ENCODE peak calls at places on chromosomes 13 and 19, in eight cellular contexts. X is heart left ventricle, G is A549, J is tibial nerve, T is Peyer's patch, A is spleen, I is breast epithelium, Y is thyroid gland. S is an unnamed sample.

GRCh38 chr13:72535076-72535475 is 192.4 kb downstream of the MZT1 start:
- DNase-seq in G (no peak), Y (no peak), X (no peak), A (no peak), T (no peak), I (no peak), J (no peak), S (no peak)

GRCh38 chr13:24923305-24923640 is 159.3 kb downstream of the RNF17 start:
- DNase-seq in I (no peak), X (peak), A (no peak), T (no peak), Y (no peak), G (peak), J (peak), S (no peak)

GRCh38 chr13:42812311-42812710 is 30.9 kb downstream of the FAM216B start:
- DNase-seq in G (no peak), Y (no peak), J (no peak), I (no peak), A (no peak), T (no peak), X (no peak), S (no peak)

GRCh38 chr19:47663435-47663910 is 49.7 kb upstream of the EHD2 start:
- DNase-seq in J (no peak), A (no peak), X (no peak), G (no peak), T (no peak), Y (no peak), I (no peak), S (no peak)

GRCh38 chr13:71714802-71715375 is 152.1 kb downstream of the DACH1 start:
- DNase-seq in Y (no peak), G (no peak), A (no peak), T (no peak), X (no peak), I (no peak), J (no peak), S (no peak)

GRCh38 chr13:20902438-20903163 is at the start of gene XPO4:
- DNase-seq in I (peak), X (peak), A (peak), J (peak), T (peak), Y (peak), G (peak), S (peak)

GRCh38 chr19:41457241-41457640 is 14.3 kb downstream of the ERICH4 start:
- DNase-seq in A (no peak), J (no peak), I (no peak), T (no peak), X (no peak), G (no peak), Y (no peak), S (no peak)

GRCh38 chr13:85266331-85266730 is 532.9 kb downstream of the SLITRK6 start:
- DNase-seq in Y (no peak), I (no peak), A (no peak), G (no peak), J (no peak), T (no peak), X (no peak), S (no peak)

GRCh38 chr13:74134777-74135305 is 637 bp upstream of the KLF12 start:
- DNase-seq in Y (peak), A (no peak), J (no peak), X (peak), T (peak), I (no peak), G (peak), S (no peak)

GRCh38 chr19:19232231-19232630 is 20.5 kb downstream of the NCAN start:
- DNase-seq in G (no peak), X (no peak), I (no peak), Y (no peak), J (no peak), T (no peak), A (no peak), S (no peak)

GRCh38 chr19:6577410-6578125 is 13.4 kb downstream of the CD70 start:
- DNase-seq in Y (no peak), I (no peak), X (no peak), G (no peak), A (no peak), T (no peak), J (no peak), S (no peak)

GRCh38 chr13:27044837-27045570 is 126.6 kb downstream of the USP12 start:
- DNase-seq in I (no peak), X (no peak), J (no peak), Y (no peak), A (no peak), T (peak), G (no peak), S (no peak)

GRCh38 chr13:21671793-21672680 is 1.2 kb downstream of the FGF9 start:
- DNase-seq in A (no peak), T (no peak), G (no peak), I (no peak), J (no peak), X (no peak), Y (no peak), S (no peak)

GRCh38 chr13:112605531-112605990 is 17.6 kb upstream of the TUBGCP3 start:
- DNase-seq in X (no peak), I (no peak), Y (no peak), G (no peak), A (peak), T (no peak), J (no peak), S (no peak)

GRCh38 chr19:39104104-39104708 is 20.0 kb downstream of the ACP7 start:
- DNase-seq in I (no peak), X (no peak), A (peak), J (no peak), G (no peak), Y (no peak), T (no peak), S (no peak)

GRCh38 chr19:38433268-38433733 is at the start of gene RYR1:
- DNase-seq in A (peak), I (peak), G (peak), J (peak), T (peak), X (peak), Y (peak), S (peak)

GRCh38 chr19:13670846-13671245 is 93.5 kb upstream of the MRI1 start:
- DNase-seq in I (no peak), T (no peak), G (no peak), J (no peak), X (no peak), A (no peak), Y (no peak), S (peak)

GRCh38 chr13:33195693-33196464 is 89.7 kb downstream of the STARD13 start:
- DNase-seq in X (no peak), G (no peak), Y (no peak), T (no peak), A (no peak), J (no peak), I (no peak), S (no peak)

GRCh38 chr13:95185311-95185710 is 115.9 kb downstream of the ABCC4 start:
- DNase-seq in X (no peak), G (no peak), T (no peak), I (no peak), Y (no peak), A (no peak), J (no peak), S (no peak)

GRCh38 chr13:74511523-74511922 is 377.3 kb upstream of the KLF12 start:
- DNase-seq in G (no peak), Y (no peak), I (no peak), X (no peak), J (no peak), A (no peak), T (no peak), S (no peak)

GRCh38 chr19:50646074-50646807 is 3.0 kb upstream of the C19orf81 start:
- DNase-seq in T (no peak), G (peak), Y (no peak), I (no peak), X (no peak), J (no peak), A (no peak), S (no peak)

GRCh38 chr19:21484631-21485030 is 20.8 kb upstream of the ZNF429 start:
- DNase-seq in J (no peak), I (no peak), A (no peak), G (no peak), X (no peak), Y (peak), T (no peak), S (no peak)

GRCh38 chr19:21487969-21488368 is 17.4 kb upstream of the ZNF429 start:
- DNase-seq in J (no peak), Y (no peak), X (no peak), G (no peak), T (no peak), A (no peak), I (no peak), S (peak)

GRCh38 chr19:21483589-21484170 is 21.7 kb upstream of the ZNF429 start:
- DNase-seq in Y (peak), J (peak), X (no peak), I (peak), A (peak), G (no peak), T (peak), S (peak)

GRCh38 chr19:21482863-21483276 is 22.5 kb upstream of the ZNF429 start:
- DNase-seq in Y (peak), J (no peak), A (peak), T (peak), I (peak), G (no peak), X (peak), S (peak)
- H3K4me3 ChIP-seq in Y (no peak), J (no peak), A (no peak), T (no peak), I (no peak), G (no peak), X (no peak), S (no peak)

DNA sequence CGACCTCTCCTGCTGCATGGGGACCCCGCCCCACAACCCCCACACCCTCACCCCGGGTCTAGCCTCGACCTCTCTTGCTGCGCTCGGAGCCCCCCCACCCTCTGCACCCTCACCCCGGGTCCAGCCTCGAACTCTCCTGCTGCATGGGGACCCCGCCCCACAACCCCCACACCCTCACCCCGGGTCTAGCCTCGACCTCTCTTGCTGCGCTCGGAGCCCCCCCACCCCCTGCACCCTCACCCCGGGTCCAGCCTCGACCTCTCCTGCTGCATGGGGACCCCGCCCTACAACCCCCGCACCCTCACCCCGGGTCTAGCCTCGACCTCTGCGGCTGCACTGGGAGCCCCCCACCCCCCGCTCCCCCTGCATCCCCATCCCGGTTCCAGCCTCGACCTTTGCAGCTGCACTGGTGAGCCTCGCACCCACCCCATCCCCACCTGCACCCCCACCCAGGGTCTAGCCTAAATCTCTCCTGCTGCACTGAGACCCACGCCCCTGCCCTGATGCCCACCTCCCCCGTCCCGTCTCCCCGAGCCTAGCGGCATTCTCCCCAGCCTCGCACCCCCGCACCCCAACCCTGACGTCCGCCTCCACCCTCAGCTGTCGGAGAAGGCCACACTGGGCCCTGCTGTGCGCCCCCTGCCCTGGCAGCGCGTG is 1.8 kb downstream of the CFD start:
- DNase-seq in T (no peak), X (no peak), A (peak), I (no peak), J (no peak), G (no peak), Y (no peak), S (no peak)
- TF ChIP-seq CTCF in T (no peak), X (no peak), A (no peak), I (no peak), J (no peak), G (no peak), Y (no peak), S (no peak)

GRCh38 chr19:441213-441823 is 19.5 kb downstream of the SHC2 start:
- DNase-seq in J (no peak), I (no peak), A (peak), G (no peak), T (no peak), Y (no peak), X (no peak), S (no peak)

GRCh38 chr19:438416-438958 is 22.3 kb downstream of the SHC2 start:
- DNase-seq in T (no peak), Y (no peak), X (no peak), G (no peak), J (no peak), I (no peak), A (no peak), S (no peak)

GRCh38 chr19:442085-442484 is 18.7 kb downstream of the SHC2 start:
- DNase-seq in J (no peak), T (no peak), Y (no peak), I (no peak), G (no peak), X (no peak), A (no peak), S (no peak)

GRCh38 chr19:439167-439900 is 21.5 kb downstream of the SHC2 start:
- DNase-seq in T (no peak), G (no peak), X (no peak), I (no peak), J (no peak), Y (no peak), A (no peak), S (no peak)

GRCh38 chr19:440391-441212 is 20.2 kb downstream of the SHC2 start:
- DNase-seq in X (no peak), I (no peak), Y (no peak), T (no peak), A (peak), G (no peak), J (no peak), S (no peak)
- TF ChIP-seq POLR2A in X (no peak), I (no peak), Y (no peak), T (no peak), A (no peak), G (no peak), J (no peak), S (no peak)

GRCh38 chr19:45168767-45169351 is 8.1 kb upstream of the NKPD1 start:
- DNase-seq in I (no peak), G (no peak), X (no peak), Y (no peak), A (no peak), T (no peak), J (no peak), S (no peak)
- H3K4me3 ChIP-seq in I (no peak), G (no peak), X (no peak), Y (no peak), A (no peak), T (no peak), J (no peak), S (no peak)

GRCh38 chr19:15864824-15865223 is 33.0 kb downstream of the CYP4F2 start:
- DNase-seq in G (no peak), Y (no peak), I (no peak), J (no peak), X (no peak), A (no peak), T (no peak), S (no peak)

GRCh38 chr19:15866646-15867045 is 31.2 kb downstream of the CYP4F2 start:
- DNase-seq in T (no peak), X (no peak), I (no peak), A (no peak), Y (no peak), J (no peak), G (no peak), S (no peak)

GRCh38 chr19:15869873-15870272 is 28.0 kb downstream of the CYP4F2 start:
- DNase-seq in G (no peak), Y (no peak), A (no peak), I (no peak), T (no peak), J (no peak), X (no peak), S (no peak)

GRCh38 chr19:15871570-15871969 is 26.3 kb downstream of the CYP4F2 start:
- DNase-seq in Y (no peak), A (peak), I (no peak), G (no peak), X (no peak), T (peak), J (no peak), S (no peak)

GRCh38 chr19:15869109-15869555 is 28.7 kb downstream of the CYP4F2 start:
- DNase-seq in J (peak), Y (peak), G (peak), X (no peak), I (peak), A (no peak), T (peak), S (no peak)
- TF ChIP-seq CTCF in J (peak), Y (no peak), G (peak), X (peak), I (peak), A (peak), T (peak), S (no peak)

GRCh38 chr13:79468819-79469218 is 12.1 kb upstream of the NDFIP2 start:
- DNase-seq in G (no peak), Y (no peak), A (no peak), T (no peak), J (no peak), X (no peak), I (no peak), S (no peak)
- TF ChIP-seq POLR2A in G (no peak), Y (no peak), A (no peak), T (no peak), J (no peak), X (no peak), I (no peak), S (no peak)

GRCh38 chr19:36256853-36257511 is 42.1 kb downstream of the ZNF146 start:
- DNase-seq in Y (no peak), A (no peak), I (no peak), X (no peak), G (no peak), T (no peak), J (no peak), S (no peak)

GRCh38 chr19:36256064-36256463 is 41.2 kb downstream of the ZNF146 start:
- DNase-seq in J (no peak), I (no peak), T (no peak), G (no peak), Y (no peak), A (no peak), X (no peak), S (no peak)

GRCh38 chr19:36257512-36257876 is 42.6 kb downstream of the ZNF146 start:
- DNase-seq in T (no peak), X (no peak), G (no peak), J (no peak), A (no peak), Y (peak), I (no peak), S (no peak)

GRCh38 chr19:36259211-36259610 is 44.3 kb downstream of the ZNF146 start:
- DNase-seq in G (no peak), A (no peak), J (no peak), I (no peak), T (no peak), Y (no peak), X (no peak), S (no peak)

DNA sequence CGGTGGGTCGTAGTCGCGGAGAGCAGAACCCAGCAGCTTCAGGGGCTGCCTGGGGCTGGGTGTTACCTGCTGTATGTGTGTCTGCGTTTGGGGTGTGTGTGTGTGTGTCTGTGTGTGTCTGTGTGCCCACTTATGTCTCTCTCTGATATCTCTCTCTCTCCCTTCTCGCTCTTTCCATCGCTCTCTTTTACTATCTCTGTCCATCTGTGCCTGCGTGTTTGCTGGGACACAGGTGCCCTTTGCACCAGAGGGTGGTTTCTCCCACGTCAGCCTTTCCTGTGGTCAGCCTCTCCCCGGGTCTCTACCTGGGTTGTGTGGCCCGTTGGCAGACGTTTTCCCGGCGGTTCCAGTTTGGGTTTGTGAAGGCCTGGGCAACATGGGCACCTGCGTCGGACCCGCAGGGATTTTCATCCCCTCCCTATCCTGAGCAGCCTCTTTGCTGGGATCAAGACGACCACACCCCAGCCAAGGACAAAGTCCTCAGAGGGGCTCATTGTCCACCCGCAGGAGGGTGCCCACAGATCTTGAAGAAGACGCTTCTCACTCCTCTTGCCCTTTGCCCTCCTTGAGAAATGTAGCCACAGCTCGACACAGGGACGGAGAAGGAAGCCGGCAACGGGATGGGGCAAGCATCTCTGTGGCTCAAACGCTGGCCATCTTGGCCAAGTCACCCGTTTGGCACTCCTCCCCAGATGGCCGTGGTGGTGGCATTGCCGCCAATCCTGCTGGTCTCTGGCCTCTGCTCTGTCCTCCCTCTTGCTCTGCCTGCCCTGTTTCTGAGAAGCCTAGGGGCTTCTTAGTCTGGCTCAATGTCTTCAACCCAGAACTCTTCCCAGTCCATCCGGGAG is 43.3 kb downstream of the ZNF146 start:
- DNase-seq in G (no peak), T (no peak), X (no peak), A (no peak), Y (no peak), I (no peak), J (no peak), S (no peak)
- H3K4me3 ChIP-seq in G (no peak), T (no peak), X (peak), A (peak), Y (peak), I (no peak), J (peak), S (no peak)

GRCh38 chr19:30227071-30227621 is 145.0 kb upstream of the ZNF536 start:
- DNase-seq in J (no peak), A (no peak), I (no peak), G (peak), T (no peak), X (no peak), Y (peak), S (no peak)

GRCh38 chr19:30225615-30226463 is 146.3 kb upstream of the ZNF536 start:
- DNase-seq in Y (peak), T (no peak), G (peak), J (no peak), X (no peak), A (no peak), I (no peak), S (no peak)

GRCh38 chr19:30227661-30228112 is 144.5 kb upstream of the ZNF536 start:
- DNase-seq in X (peak), Y (peak), J (peak), G (peak), T (peak), I (no peak), A (peak), S (peak)

GRCh38 chr19:30224689-30225606 is 147.2 kb upstream of the ZNF536 start:
- DNase-seq in I (no peak), G (peak), Y (peak), X (no peak), A (no peak), T (no peak), J (no peak), S (no peak)

GRCh38 chr19:30226464-30227070 is 145.6 kb upstream of the ZNF536 start:
- DNase-seq in A (no peak), G (peak), I (no peak), J (no peak), T (no peak), X (no peak), Y (peak), S (no peak)
- TF ChIP-seq CTCF in A (no peak), G (no peak), I (no peak), J (no peak), T (no peak), X (no peak), Y (no peak), S (no peak)